ENCODE peak calls at places on chromosomes 16 and 17, in six cellular contexts. T is stomach, G is HCT116, M is HepG2, Z is H9, P is HAP-1. E is an unnamed sample.

GRCh38 chr16:8877894-8878522 is 4.1 kb upstream of the LITAFD start:
- DNase-seq in T (no peak), G (no peak), M (no peak), Z (no peak), P (no peak), E (no peak)

GRCh38 chr17:46949291-46950174 is 26.6 kb downstream of the GOSR2 start:
- DNase-seq in T (no peak), G (no peak), M (no peak), Z (no peak), P (no peak), E (no peak)

GRCh38 chr16:31451681-31452351 is 7.5 kb upstream of the ARMC5 start:
- DNase-seq in T (peak; percentile 56), G (peak; percentile 65), M (peak; percentile 81), Z (peak; percentile 74), P (peak; percentile 73), E (peak; percentile 79)

GRCh38 chr16:81214745-81215166 is 23.7 kb upstream of the BCO1 start:
- DNase-seq in T (peak; percentile 38), G (peak; percentile 37), M (peak; percentile 48), Z (peak; percentile 79), P (no peak), E (peak; percentile 48)

GRCh38 chr16:49969356-49970030 is 55.5 kb upstream of the CNEP1R1 start:
- DNase-seq in T (no peak), G (no peak), M (peak; percentile 18), Z (no peak), P (no peak), E (peak; percentile 62)

GRCh38 chr17:54404259-54404658 is 496.4 kb upstream of the TOM1L1 start:
- DNase-seq in T (no peak), G (no peak), M (no peak), Z (no peak), P (no peak), E (no peak)

GRCh38 chr16:19607610-19608280 is 52.2 kb downstream of the VPS35L start:
- DNase-seq in T (no peak), G (no peak), M (no peak), Z (no peak), P (no peak), E (peak; percentile 38)

GRCh38 chr16:74577882-74578366 is 29.0 kb downstream of the GLG1 start:
- DNase-seq in T (no peak), G (peak; percentile 94), M (no peak), Z (no peak), P (peak; percentile 11), E (no peak)

GRCh38 chr16:65601781-65602180 is 479.9 kb upstream of the CDH11 start:
- DNase-seq in T (no peak), G (no peak), M (no peak), Z (no peak), P (no peak), E (peak; percentile 70)

GRCh38 chr17:2563061-2563460 is 30.4 kb upstream of the PAFAH1B1 start:
- DNase-seq in T (no peak), G (no peak), M (no peak), Z (no peak), P (peak; percentile 76), E (no peak)

GRCh38 chr16:10877472-10877946 is 507 bp downstream of the CIITA start:
- DNase-seq in T (no peak), G (no peak), M (no peak), Z (no peak), P (no peak), E (no peak)

GRCh38 chr16:4404247-4404966 is 12.0 kb downstream of the CORO7 start:
- DNase-seq in T (peak; percentile 60), G (no peak), M (peak; percentile 51), Z (peak; percentile 93), P (peak; percentile 58), E (peak; percentile 60)

GRCh38 chr17:44877121-44877520 is 22.1 kb downstream of the EFTUD2 start:
- DNase-seq in T (no peak), G (no peak), M (no peak), Z (no peak), P (no peak), E (no peak)

GRCh38 chr16:11780988-11781680 is 15.9 kb downstream of the ZC3H7A start:
- DNase-seq in T (no peak), G (no peak), M (no peak), Z (no peak), P (no peak), E (peak; percentile 59)

GRCh38 chr16:81493755-81494433 is 49.3 kb downstream of the CMIP start:
- DNase-seq in T (peak; percentile 78), G (peak; percentile 83), M (peak; percentile 57), Z (no peak), P (no peak), E (no peak)

GRCh38 chr17:49543860-49544259 is 31.8 kb upstream of the NXPH3 start:
- DNase-seq in T (peak; percentile 21), G (no peak), M (no peak), Z (no peak), P (no peak), E (no peak)

GRCh38 chr17:54426287-54426886 is 474.3 kb upstream of the TOM1L1 start:
- DNase-seq in T (no peak), G (no peak), M (peak; percentile 7), Z (no peak), P (peak; percentile 31), E (no peak)

GRCh38 chr16:27426423-27427408 is 24.7 kb downstream of the IL21R start:
- DNase-seq in T (peak; percentile 26), G (peak; percentile 28), M (peak; percentile 60), Z (peak; percentile 55), P (no peak), E (no peak)

GRCh38 chr17:41894791-41895331 is 23.9 kb downstream of the ACLY start:
- DNase-seq in T (no peak), G (no peak), M (no peak), Z (no peak), P (no peak), E (no peak)

GRCh38 chr17:65817951-65818350 is 256.5 kb upstream of the AXIN2 start:
- DNase-seq in T (no peak), G (no peak), M (no peak), Z (no peak), P (no peak), E (no peak)

GRCh38 chr17:65824901-65825300 is 263.5 kb upstream of the AXIN2 start:
- DNase-seq in T (no peak), G (no peak), M (no peak), Z (no peak), P (no peak), E (no peak)

GRCh38 chr17:65819810-65820209 is 258.4 kb upstream of the AXIN2 start:
- DNase-seq in T (no peak), G (no peak), M (no peak), Z (no peak), P (no peak), E (no peak)

GRCh38 chr17:65820306-65820705 is 258.9 kb upstream of the AXIN2 start:
- DNase-seq in T (no peak), G (no peak), M (no peak), Z (no peak), P (no peak), E (no peak)

GRCh38 chr17:65823713-65824112 is 262.3 kb upstream of the AXIN2 start:
- DNase-seq in T (no peak), G (no peak), M (no peak), Z (no peak), P (no peak), E (no peak)
- H3K4me1 ChIP-seq in T (no peaks in the 10 kb centered on the region), G (no peaks in the 10 kb centered on the region), M (no peaks in the 10 kb centered on the region), Z (no peaks in the 10 kb centered on the region), P (no peaks in the 10 kb centered on the region), E (no peaks in the 10 kb centered on the region)

DNA sequence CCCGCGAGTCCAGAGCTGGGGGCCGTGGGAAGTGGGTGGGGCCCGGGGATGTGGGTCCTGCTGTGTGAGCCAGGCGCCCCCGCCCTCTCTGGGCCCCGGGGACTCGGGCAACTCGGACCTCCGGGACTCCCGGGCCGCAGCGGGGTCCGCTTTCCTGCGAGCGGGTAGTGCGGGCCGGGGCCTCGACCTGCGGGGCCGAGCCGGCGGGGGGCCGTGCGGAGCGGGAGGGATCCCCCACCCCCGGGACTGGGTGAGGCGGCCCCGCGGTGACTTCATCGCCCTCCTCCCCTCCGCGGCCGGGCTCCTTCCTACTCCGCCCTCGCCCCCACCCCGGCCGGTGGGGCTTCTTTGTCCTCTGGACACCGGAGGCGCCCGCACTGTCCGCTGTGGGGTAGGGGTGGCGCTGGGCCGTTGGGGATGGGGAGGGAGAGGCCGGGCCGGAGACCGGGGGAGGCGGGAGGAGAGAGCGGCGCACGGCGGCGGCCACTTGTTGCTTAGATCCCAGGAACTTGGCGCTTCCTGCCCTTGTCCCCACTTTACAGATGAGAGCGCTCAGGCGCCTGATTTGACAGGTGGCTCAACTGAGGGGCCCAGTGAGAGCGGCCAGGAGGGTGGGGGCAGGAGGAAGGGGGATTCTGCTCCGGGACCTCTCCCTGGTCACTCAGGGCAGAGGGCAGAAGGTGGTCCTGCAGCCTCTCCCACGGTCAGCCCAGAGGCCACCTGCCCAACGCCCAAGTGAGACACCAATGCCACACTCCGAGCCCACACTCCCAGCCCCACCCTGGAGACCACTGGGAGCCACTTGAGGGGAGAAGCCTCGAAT is 884 bp downstream of the CMTM3 start:
- DNase-seq in T (peak; percentile 40), G (no peak), M (peak; percentile 30), Z (peak; percentile 61), P (peak; percentile 25), E (peak; percentile 45)
- H3K4me1 ChIP-seq in T (peaks cover 51% of the 10 kb centered on the region), G (peaks cover 39% of the 10 kb centered on the region), M (peaks cover 57% of the 10 kb centered on the region), Z (no peaks in the 10 kb centered on the region), P (peaks cover 17% of the 10 kb centered on the region), E (peaks cover 15% of the 10 kb centered on the region)

GRCh38 chr16:29834079-29834478 is 13.8 kb downstream of the MVP start:
- DNase-seq in T (no peak), G (no peak), M (no peak), Z (no peak), P (no peak), E (no peak)
- H3K4me1 ChIP-seq in T (peaks cover 19% of the 10 kb centered on the region), G (peaks cover 20% of the 10 kb centered on the region), M (peaks cover 16% of the 10 kb centered on the region), Z (peaks cover 2% of the 10 kb centered on the region), P (peaks cover 2% of the 10 kb centered on the region), E (no peaks in the 10 kb centered on the region)

DNA sequence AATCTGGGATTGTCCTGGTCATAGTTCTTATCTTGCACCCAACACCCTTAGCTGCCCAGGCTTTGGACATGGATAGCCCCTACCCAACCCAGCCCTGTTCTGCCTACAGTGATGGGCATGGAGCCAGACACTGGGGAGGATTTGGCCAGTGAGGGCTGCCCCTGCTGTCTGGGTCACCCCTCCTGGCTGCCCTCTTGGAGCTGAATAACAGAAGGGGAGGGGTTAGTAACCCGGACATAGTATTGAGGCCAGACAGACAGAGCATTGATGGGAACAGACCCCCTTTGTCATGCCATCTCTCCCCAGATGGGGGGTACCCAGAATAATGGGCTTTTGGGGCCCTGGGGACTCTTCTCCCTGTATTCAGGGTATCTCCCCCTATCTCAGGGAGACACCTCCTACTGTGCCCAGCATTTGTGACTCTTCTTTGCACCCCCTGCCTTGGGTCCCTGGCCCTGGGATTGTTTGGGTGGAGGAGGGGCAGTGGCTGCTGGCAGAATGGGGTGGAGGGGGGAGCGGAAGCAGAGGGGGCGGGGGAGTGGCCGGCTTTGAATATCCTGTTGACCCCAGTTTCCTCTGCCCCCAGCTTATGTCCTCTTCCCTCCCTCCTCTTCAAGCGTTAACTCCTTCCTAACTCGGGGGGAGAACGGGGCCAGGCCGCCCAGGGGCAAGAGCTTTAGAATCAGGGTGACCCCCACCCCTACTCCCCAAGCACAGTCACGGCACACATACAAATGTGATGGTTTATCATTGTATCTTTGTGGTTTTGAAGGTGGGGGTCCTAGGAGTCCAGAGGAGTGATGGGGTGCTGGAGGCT is 17.0 kb downstream of the GJD3 start:
- DNase-seq in T (no peak), G (no peak), M (no peak), Z (peak; percentile 64), P (no peak), E (no peak)
- H3K4me1 ChIP-seq in T (peaks cover 96% of the 10 kb centered on the region), G (peaks cover 36% of the 10 kb centered on the region), M (peaks cover 76% of the 10 kb centered on the region), Z (peaks cover 23% of the 10 kb centered on the region), P (peaks cover 31% of the 10 kb centered on the region), E (peaks cover 72% of the 10 kb centered on the region)

GRCh38 chr17:80830020-80830780 is 161.4 kb upstream of the CHMP6 start:
- DNase-seq in T (no peak), G (no peak), M (no peak), Z (no peak), P (no peak), E (no peak)
- H3K4me1 ChIP-seq in T (peaks cover 24% of the 10 kb centered on the region), G (peaks cover 55% of the 10 kb centered on the region), M (peaks cover 15% of the 10 kb centered on the region), Z (peaks cover 9% of the 10 kb centered on the region), P (peaks cover 6% of the 10 kb centered on the region), E (peaks cover 5% of the 10 kb centered on the region)

GRCh38 chr16:85561248-85562101 is 51.6 kb upstream of the GSE1 start:
- DNase-seq in T (no peak), G (no peak), M (no peak), Z (no peak), P (no peak), E (peak; percentile 77)
- H3K4me1 ChIP-seq in T (peaks cover 88% of the 10 kb centered on the region), G (peaks cover 48% of the 10 kb centered on the region), M (peaks cover 69% of the 10 kb centered on the region), Z (peaks cover 14% of the 10 kb centered on the region), P (peaks cover 51% of the 10 kb centered on the region), E (peaks cover 53% of the 10 kb centered on the region)

E was measured in cardiac muscle cell.